ENCODE peak calls at places on chromosomes 16 and 17, in five cellular contexts. S is MM.1S, V is cardiac muscle cell, Q is H1, M is lower lobe of right lung. C is an unnamed sample. For H3K4me1, the result is how much of the 10 kb centered on the place peaks cover.

GRCh38 chr16:24253192-24253591 is 2.9 kb upstream of the CACNG3 start:
- DNase-seq in Q (peak), S (peak), V (peak), M (no peak), C (peak)

GRCh38 chr17:3994221-3994576 is 30.0 kb upstream of the ATP2A3 start:
- DNase-seq in V (no peak), Q (no peak), S (no peak), M (no peak), C (no peak)

GRCh38 chr16:85623997-85624601 is 11.0 kb downstream of the GSE1 start:
- DNase-seq in V (no peak), Q (no peak), M (no peak), S (no peak), C (no peak)

GRCh38 chr16:27254262-27254811 is 14.2 kb downstream of the NSMCE1 start:
- DNase-seq in M (peak), S (peak), V (no peak), Q (no peak), C (no peak)

GRCh38 chr16:86970726-86971125 is 346.5 kb downstream of the C16orf95 start:
- DNase-seq in Q (no peak), S (no peak), V (no peak), M (no peak), C (no peak)

GRCh38 chr17:49443862-49444261 is 29.2 kb upstream of the PHB1 start:
- DNase-seq in M (no peak), S (no peak), V (no peak), Q (no peak), C (no peak)

GRCh38 chr16:57503366-57503765 is 17.1 kb upstream of the DOK4 start:
- DNase-seq in S (no peak), V (no peak), Q (no peak), M (no peak), C (peak)

GRCh38 chr17:66585472-66585871 is 249.4 kb upstream of the CACNG5 start:
- DNase-seq in S (no peak), Q (no peak), M (no peak), V (no peak), C (no peak)

GRCh38 chr16:78444-79145 is 570 bp downstream of the MPG start:
- DNase-seq in V (peak), S (peak), M (no peak), Q (no peak), C (peak)

GRCh38 chr16:85332175-85332574 is 219.9 kb upstream of the CIBAR2 start:
- DNase-seq in V (no peak), S (no peak), Q (no peak), M (no peak), C (no peak)

GRCh38 chr17:69978056-69978646 is 96.9 kb upstream of the KCNJ16 start:
- DNase-seq in S (no peak), Q (no peak), V (no peak), M (no peak), C (no peak)

GRCh38 chr16:70749006-70749678 is 51.8 kb downstream of the VAC14 start:
- DNase-seq in V (no peak), Q (no peak), S (no peak), M (no peak), C (no peak)

GRCh38 chr17:63774141-63774981 is at the start of gene DDX42:
- DNase-seq in Q (no peak), V (peak), M (peak), S (no peak), C (peak)

GRCh38 chr16:68422396-68422964 is 25.8 kb downstream of the SMPD3 start:
- DNase-seq in V (no peak), Q (no peak), S (no peak), M (no peak), C (no peak)

GRCh38 chr16:57540906-57541753 is 1.3 kb upstream of the ADGRG5 start:
- DNase-seq in M (peak), V (no peak), Q (no peak), S (no peak), C (no peak)

DNA sequence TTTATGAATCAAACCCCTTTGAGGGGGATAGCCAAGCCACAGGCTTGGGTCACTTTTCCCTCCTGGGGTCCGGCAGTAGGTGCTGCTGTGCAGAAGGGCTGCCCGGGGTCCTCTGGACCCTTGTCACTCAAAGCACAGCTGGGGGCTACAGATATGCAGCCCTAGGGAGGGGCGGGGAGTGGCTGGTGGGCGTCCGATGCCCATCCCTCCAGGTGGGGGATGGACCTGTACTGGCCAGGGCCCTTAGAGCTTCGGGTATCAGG is 598 bp downstream of the VASN start:
- DNase-seq in Q (no peak), S (no peak), M (no peak), V (no peak), C (no peak)
- H3K4me1 ChIP-seq in Q (under half), S (under half), M (half or more), V (under half), C (half or more)

DNA sequence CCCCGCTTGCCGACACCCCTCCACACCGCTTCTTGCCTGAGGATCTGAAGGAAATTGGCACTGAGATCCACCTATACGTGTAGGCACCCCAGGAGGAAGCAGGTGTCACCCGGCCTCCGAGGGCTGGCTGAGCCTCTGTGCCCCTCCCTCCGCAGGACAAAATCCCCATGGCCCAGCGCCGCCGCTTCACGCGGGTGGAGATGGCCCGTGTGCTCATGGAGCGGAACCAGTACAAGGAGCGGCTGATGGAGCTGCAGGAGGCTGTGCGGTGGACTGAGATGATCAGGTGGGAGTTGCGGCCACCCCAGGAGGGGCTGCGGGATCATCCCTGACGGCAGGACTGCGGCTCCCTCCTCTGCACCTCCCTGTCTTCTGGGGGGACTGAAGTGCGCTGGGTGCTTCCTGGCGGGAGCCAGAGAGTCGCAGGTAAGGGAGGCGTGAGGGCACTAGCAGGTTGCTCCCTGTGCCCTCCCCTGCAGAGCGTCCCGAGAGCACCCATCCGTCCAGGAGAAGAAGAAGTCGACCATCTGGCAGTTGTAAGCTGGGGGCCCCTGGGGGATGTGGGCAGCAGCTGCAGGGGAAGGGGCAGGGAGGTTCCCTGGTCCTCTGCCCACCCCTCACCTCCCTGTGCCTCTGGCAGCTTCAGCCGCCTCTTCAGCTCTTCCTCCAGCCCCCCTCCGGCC is 9.0 kb downstream of the NME3 start:
- DNase-seq in M (no peak), S (no peak), Q (no peak), V (no peak), C (no peak)
- TF ChIP-seq CTCF in M (no peak), S (no peak), Q (no peak), V (no peak), C (no peak)

GRCh38 chr17:40014375-40014980 is 762 bp upstream of the CSF3 start:
- DNase-seq in S (no peak), V (no peak), M (no peak), Q (no peak), C (no peak)
- H3K4me3 ChIP-seq in S (no peak), V (no peak), M (no peak), Q (no peak), C (no peak)

DNA sequence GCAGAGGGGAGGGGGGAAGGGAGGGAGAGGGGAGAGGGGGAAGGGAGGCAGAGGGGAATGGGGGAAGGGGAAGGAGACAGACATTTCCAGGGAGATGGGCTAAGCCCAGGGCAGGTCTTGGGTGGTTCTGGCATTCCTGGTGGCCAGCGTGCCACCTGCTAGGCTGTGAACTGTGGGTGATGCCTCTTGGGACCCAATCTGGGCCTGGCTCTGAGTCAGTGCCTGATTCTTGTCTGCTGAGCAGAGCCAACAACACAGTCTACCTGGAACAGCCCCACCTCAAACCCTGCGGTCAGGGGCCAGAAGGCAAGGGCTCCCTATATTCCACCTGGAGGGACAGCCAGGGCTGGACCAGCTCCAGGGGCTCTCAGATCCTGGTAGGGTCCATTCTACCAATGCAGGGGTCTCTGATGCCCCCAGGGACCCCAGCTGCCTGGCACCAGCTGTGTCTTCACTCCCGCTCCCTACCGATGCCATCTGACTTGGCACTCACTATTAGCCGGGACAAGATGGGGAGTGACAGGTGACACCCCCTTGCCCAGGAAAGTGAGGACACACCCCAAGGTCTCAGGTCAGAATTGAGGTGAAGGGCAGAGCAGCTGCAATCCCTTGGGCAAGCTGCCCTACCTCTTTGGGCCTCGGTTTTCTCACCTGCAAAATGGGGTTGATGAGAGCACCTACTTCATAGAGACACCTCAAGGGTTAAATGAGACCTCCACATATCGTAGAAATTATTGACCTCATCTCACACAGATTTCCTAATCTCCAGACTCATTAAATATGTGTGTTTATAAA is 87.2 kb downstream of the LITAF start:
- DNase-seq in Q (no peak), S (no peak), V (no peak), M (no peak), C (no peak)
- H3K4me1 ChIP-seq in Q (under half), S (under half), V (under half), M (under half), C (under half)

GRCh38 chr17:60284709-60285108 is 107.2 kb downstream of the USP32 start:
- DNase-seq in V (no peak), M (no peak), Q (no peak), S (no peak), C (no peak)
- TF ChIP-seq CTCF in V (no peak), M (no peak), Q (no peak), S (no peak), C (no peak)

DNA sequence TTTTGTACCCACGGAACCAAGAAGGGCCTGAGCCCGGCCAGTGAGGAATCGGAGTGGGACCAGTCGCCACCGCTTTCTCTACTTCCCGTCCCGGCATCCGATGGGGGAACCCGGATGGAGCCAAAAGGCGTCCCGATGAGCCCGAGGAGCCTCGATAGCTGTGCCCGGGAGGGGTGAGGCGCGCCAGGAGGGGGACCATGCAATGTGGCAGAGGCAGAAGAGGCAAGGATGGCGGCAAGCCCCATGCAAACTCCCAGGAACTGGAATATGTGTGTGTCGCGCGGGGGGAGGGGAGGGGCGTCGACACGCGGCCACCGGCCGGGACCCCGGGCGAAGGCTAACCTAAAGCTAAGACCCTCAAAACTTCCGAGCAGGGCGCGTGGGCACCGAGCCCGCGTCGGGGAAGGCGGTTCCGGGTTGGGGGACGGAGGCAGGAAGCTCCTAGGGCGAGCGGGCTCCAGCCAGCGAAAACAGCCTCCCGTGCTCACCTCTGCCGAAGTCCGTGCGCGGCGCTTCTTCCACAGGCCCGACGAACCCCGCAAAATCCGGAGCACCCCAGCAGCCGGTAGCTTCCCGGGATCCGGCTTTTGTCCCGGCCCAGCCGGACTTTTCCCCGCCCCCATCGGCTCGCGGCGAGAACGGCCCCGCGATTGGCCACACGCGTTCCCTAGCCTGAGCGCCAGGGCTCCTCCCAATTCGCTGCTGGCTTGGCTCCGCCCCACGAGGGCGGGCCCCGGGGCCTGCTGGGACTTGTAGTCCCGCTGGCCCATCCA is at the start of gene ACLY:
- DNase-seq in S (peak), V (peak), Q (peak), M (peak), C (peak)
- H3K4me3 ChIP-seq in S (peak), V (peak), Q (peak), M (peak), C (peak)

DNA sequence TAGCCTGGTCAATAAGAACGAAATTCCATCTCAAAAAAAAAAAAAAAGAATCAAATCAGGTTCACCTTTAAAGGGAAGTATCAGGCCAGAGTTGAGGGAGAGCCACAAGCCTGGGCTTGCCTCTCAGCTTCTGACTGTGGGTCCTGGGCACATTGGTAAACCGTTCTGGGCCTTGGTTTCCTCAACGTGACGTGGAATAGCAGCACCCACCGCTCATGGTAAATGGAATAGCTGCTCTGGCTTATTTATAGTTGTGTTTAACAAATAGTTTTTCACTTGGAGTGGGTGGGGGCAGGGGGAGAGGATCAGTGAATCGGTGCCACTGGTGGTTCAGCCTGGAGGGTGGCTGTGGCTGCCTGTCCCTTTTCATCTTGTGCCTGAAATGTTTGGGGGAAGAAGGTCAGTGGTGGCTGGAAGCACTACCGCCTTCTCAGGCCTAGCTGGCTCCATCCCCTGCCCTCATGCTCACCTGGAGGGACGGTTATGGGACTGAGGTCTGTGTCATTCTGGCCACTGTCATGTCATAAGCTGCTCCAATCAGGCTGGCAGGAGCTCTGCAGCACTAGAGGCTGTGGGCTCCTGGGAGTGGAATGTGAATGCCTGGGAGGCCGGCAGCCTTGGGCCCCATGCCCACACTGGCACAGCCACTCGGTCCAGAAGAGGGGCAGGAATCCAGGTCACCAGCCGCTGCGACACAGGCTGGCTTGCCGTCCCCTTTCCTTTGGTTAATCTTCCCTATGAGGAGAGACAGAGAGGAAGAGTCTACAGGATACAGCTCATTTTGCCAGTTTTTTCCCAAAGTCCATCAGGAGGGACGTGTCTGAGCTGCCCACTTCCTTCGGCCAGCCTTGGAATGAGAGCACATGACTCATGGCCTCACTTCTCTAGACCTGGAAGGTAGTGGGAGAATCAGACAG is 27.0 kb downstream of the CCR7 start:
- DNase-seq in Q (no peak), S (no peak), M (peak), V (no peak), C (no peak)
- H3K4me1 ChIP-seq in Q (under half), S (under half), M (half or more), V (under half), C (under half)

GRCh38 chr17:73785466-73785865 is 141.2 kb upstream of the SDK2 start:
- DNase-seq in V (peak), Q (no peak), S (no peak), M (no peak), C (no peak)

GRCh38 chr17:73784015-73784603 is 139.9 kb upstream of the SDK2 start:
- DNase-seq in V (no peak), S (no peak), M (no peak), Q (no peak), C (no peak)

GRCh38 chr17:73782231-73782630 is 138.0 kb upstream of the SDK2 start:
- DNase-seq in M (no peak), S (no peak), V (no peak), Q (no peak), C (no peak)

GRCh38 chr17:73783382-73783766 is 139.1 kb upstream of the SDK2 start:
- DNase-seq in S (no peak), V (no peak), Q (no peak), M (no peak), C (no peak)

DNA sequence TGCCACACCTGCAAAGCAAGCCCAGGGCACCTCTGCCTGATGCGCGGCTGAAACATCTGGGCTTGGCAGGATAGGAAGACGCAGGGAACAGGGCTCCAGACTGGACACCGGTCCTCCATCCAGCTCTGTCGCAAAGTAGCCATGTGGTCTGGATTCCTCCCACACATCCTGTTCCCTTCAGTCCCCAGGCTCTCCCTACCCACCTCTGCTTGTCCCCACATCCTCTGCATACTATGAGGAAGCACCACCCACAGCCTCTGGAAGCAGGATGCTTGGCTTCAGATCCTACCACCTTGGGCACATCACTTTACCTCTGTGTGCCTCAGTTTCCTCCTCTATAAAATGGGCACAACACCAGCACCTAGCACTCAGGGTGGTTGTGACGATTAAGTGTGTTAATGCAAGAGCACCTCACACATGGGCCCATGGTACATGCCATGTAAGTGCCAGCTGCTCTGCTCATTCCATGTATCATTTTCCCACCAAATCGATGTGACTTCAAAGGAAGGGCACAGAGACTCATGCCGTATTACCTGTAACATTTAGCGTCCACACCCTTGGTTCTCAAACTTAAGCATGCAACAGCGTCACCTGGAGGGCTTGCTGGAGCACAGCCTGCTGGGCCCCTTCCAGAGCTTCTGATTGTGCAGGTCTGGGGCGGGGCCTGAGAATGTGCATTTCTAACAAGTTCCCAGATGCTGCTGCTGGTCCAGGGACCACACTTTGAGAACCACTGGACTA is 138.6 kb upstream of the SDK2 start:
- DNase-seq in S (no peak), V (peak), Q (no peak), M (no peak), C (no peak)
- TF ChIP-seq CTCF in S (no peak), V (no peak), Q (peak), M (peak), C (no peak)

C was measured in hepatocyte.